ENCODE peak calls at places on chromosomes 12 and 14, in four cellular contexts. J is lower lobe of right lung, B is adrenal gland, N is tibial artery. E is an unnamed sample. For H3K4me1, the result is how much of the 10 kb centered on the place peaks cover.

GRCh38 chr14:72706485-72706884 is 187.4 kb downstream of the DPF3 start:
- DNase-seq in N (no peak), J (no peak), B (no peak), E (no peak)

GRCh38 chr12:67617619-67618018 is 30.9 kb upstream of the DYRK2 start:
- DNase-seq in J (no peak), B (no peak), N (no peak), E (no peak)

GRCh38 chr12:124626841-124627502 is 59.6 kb upstream of the NCOR2 start:
- DNase-seq in B (peak), J (no peak), N (peak), E (peak)

GRCh38 chr14:61153436-61153835 is 127.7 kb downstream of the TMEM30B start:
- DNase-seq in N (no peak), B (no peak), J (no peak), E (no peak)

GRCh38 chr14:69648480-69649414 is 37.4 kb downstream of the SUSD6 start:
- DNase-seq in N (no peak), J (no peak), B (no peak), E (no peak)

GRCh38 chr14:86654558-86655184 is 1124.7 kb downstream of the FLRT2 start:
- DNase-seq in B (peak), N (no peak), J (peak), E (peak)

GRCh38 chr14:104323551-104324175 is 185.3 kb downstream of the KIF26A start:
- DNase-seq in N (peak), J (no peak), B (no peak), E (peak)

GRCh38 chr12:107660230-107660629 is 25.4 kb upstream of the PWP1 start:
- DNase-seq in N (no peak), J (no peak), B (peak), E (no peak)

GRCh38 chr12:7016958-7017571 is 1.2 kb downstream of the LPCAT3 start:
- DNase-seq in N (no peak), B (no peak), J (no peak), E (no peak)

GRCh38 chr14:33317675-33318074 is 379.0 kb downstream of the NPAS3 start:
- DNase-seq in N (no peak), B (no peak), J (no peak), E (no peak)

GRCh38 chr14:102933618-102934231 is 11.3 kb downstream of the AMN start:
- DNase-seq in B (no peak), J (peak), N (no peak), E (no peak)

GRCh38 chr14:91271639-91272038 is 27.1 kb upstream of the GPR68 start:
- DNase-seq in J (no peak), B (no peak), N (no peak), E (no peak)

GRCh38 chr12:51592034-51592705 is 1.1 kb downstream of the SCN8A start:
- DNase-seq in N (no peak), J (no peak), B (no peak), E (no peak)

GRCh38 chr12:3455312-3455711 is 35.7 kb upstream of the PRMT8 start:
- DNase-seq in B (no peak), J (no peak), N (no peak), E (no peak)

GRCh38 chr12:64660237-64661018 is 50.1 kb downstream of the RASSF3 start:
- DNase-seq in J (no peak), B (no peak), N (no peak), E (no peak)

DNA sequence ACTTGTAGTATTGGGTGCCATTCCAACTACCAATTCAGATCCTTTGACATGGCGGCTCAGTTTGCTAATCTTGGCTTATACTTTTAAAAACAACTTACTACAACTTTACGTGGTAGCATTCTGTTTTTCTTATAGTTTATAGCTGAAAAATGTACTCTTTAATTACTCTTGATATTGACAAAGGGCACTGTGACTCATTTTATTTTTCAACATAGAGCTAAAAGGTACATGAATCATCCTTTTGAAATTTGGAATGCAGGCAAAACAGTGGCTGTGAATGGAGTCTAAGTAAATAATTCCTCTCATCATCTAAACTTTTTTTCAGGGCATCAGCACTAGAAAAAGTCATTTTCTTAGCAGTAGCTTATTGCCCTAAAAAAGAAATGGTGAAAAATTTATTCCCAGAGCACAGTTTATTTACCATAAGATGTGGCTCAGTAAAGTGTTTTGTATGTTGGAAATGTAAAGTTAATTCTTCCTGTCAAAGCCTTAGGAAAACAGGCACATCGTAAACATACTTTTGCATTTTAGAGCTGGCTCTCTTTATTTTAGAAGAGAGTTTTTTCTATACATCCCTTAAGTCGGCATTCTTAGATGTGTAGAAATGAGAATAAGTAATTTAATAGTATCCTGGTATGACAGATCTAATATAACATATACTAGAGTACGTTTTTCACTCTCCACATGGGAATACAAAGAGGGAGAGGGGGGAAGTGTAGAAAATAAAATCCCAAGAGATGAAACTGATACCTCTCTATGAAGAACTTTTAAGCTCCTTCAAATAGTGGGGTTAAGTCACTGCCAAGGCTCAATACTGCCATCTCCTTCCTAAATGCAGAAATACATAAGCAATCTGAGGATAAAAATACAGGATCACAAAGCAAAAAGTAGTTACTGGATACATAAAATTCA is 55.2 kb downstream of the SLC25A21 start:
- DNase-seq in J (no peak), B (no peak), N (no peak), E (no peak)
- TF ChIP-seq CTCF in J (no peak), B (no peak), N (peak), E (no peak)

GRCh38 chr12:12216349-12217017 is 50.4 kb downstream of the LRP6 start:
- DNase-seq in J (no peak), B (no peak), N (no peak), E (peak)
- H3K4me1 ChIP-seq in J (under half), B (under half), N (under half), E (half or more)

DNA sequence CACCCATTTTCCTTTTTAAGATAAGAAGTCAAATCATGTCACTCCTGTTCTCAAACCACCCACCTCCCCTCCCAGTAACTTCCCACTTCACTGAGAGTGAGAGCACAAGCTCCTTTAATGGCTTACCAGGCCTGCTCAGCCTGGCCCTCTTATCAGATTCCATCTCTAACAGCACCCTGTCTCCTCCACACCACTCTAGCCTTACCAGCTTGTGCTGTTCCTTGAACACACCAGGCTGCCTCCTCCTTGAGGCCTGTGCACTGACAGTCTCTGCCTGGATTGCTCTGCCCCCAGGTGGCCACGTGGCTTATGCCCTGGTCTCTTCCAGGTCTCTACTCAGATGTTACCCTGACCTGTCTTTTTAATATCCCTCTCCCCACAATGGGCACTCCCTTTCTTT is 40.1 kb upstream of the EVL start:
- DNase-seq in B (peak), N (no peak), J (peak), E (peak)
- TF ChIP-seq CTCF in B (no peak), N (no peak), J (peak), E (peak)

GRCh38 chr14:89243765-89244164 is 173.3 kb downstream of the FOXN3 start:
- DNase-seq in B (no peak), J (no peak), N (no peak), E (no peak)

GRCh38 chr14:89242871-89243270 is 174.2 kb downstream of the FOXN3 start:
- DNase-seq in B (no peak), J (no peak), N (no peak), E (no peak)

GRCh38 chr14:89241265-89241664 is 175.8 kb downstream of the FOXN3 start:
- DNase-seq in N (no peak), B (no peak), J (no peak), E (no peak)

GRCh38 chr14:89243286-89243685 is 173.7 kb downstream of the FOXN3 start:
- DNase-seq in B (peak), N (no peak), J (no peak), E (no peak)

DNA sequence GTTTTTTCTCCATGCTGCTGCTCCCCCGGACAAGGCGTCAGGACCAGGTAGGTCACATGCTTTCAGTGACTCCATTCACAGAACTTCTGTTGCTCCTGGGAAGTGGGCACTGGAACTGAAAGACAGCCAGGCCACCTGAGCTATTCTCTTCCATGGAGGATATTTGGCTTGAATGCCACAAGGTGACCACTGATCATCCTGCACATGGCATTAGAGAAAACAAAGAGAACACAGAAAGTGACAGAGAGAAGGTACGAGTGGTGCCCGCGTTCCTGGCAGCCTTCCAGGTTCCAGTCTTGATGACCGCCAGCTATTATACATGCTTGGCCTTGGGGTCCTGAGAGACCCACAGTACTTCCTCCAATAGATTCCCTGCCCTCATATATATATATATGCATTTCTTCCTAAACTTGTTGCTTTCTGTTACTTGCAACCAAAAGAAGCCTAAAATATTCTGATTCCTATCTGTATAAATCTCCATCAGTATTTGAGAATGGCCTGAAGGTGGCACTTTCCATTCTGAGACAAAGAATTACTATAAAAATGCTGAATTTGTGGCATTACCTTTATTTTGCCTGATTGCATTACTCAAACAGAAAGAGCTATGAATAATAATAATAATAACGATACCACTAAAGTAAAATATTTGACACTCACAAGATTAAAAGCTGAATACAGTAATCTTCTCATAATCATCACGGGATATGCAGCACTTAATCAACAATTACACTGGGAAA is 174.9 kb downstream of the FOXN3 start:
- DNase-seq in J (no peak), N (no peak), B (no peak), E (no peak)
- H3K4me1 ChIP-seq in J (under half), N (under half), B (under half), E (under half)

E was measured in body of pancreas.